ENCODE peak calls at places on chromosome 1, in five cellular contexts. One of them, this sample, is unnamed.

GRCh38 chr1:19884312-19884711 is 2.1 kb downstream of the OTUD3 start:
- DNase-seq in Peyer's patch: no peak
- DNase-seq in spleen: no peak
- DNase-seq in transverse colon: no peak
- DNase-seq in A549: no peak
- DNase-seq in this sample: no peak

GRCh38 chr1:19057784-19058475 is 101.5 kb upstream of the IFFO2 start:
- DNase-seq in Peyer's patch: no peak
- DNase-seq in spleen: no peak
- DNase-seq in transverse colon: no peak
- DNase-seq in A549: no peak
- DNase-seq in this sample: no peak

GRCh38 chr1:58907398-58907797 is 123.6 kb upstream of the JUN start:
- DNase-seq in Peyer's patch: no peak
- DNase-seq in spleen: no peak
- DNase-seq in transverse colon: no peak
- DNase-seq in A549: no peak
- DNase-seq in this sample: no peak

GRCh38 chr1:181551249-181551648 is 67.9 kb downstream of the CACNA1E start:
- DNase-seq in Peyer's patch: peak
- DNase-seq in spleen: no peak
- DNase-seq in transverse colon: peak
- DNase-seq in A549: no peak
- DNase-seq in this sample: no peak

GRCh38 chr1:44808063-44808937 is at the start of gene BTBD19:
- DNase-seq in Peyer's patch: peak
- DNase-seq in spleen: peak
- DNase-seq in transverse colon: peak
- DNase-seq in A549: peak
- DNase-seq in this sample: no peak

GRCh38 chr1:12461764-12462163 is 156.2 kb downstream of the DHRS3 start:
- DNase-seq in Peyer's patch: no peak
- DNase-seq in spleen: no peak
- DNase-seq in transverse colon: no peak
- DNase-seq in A549: no peak
- DNase-seq in this sample: no peak

GRCh38 chr1:43530483-43531452 is at the start of gene PTPRF:
- DNase-seq in Peyer's patch: peak
- DNase-seq in spleen: peak
- DNase-seq in transverse colon: peak
- DNase-seq in A549: peak
- DNase-seq in this sample: peak

GRCh38 chr1:48777219-48777895 is 666 bp upstream of the BEND5 start:
- DNase-seq in Peyer's patch: no peak
- DNase-seq in spleen: no peak
- DNase-seq in transverse colon: no peak
- DNase-seq in A549: no peak
- DNase-seq in this sample: no peak

GRCh38 chr1:219542828-219543518 is 69.9 kb downstream of the ZC3H11B start:
- DNase-seq in Peyer's patch: no peak
- DNase-seq in spleen: no peak
- DNase-seq in transverse colon: no peak
- DNase-seq in A549: no peak
- DNase-seq in this sample: peak

GRCh38 chr1:117607471-117607870 is 1.6 kb downstream of the TENT5C start:
- DNase-seq in Peyer's patch: peak
- DNase-seq in spleen: no peak
- DNase-seq in transverse colon: peak
- DNase-seq in A549: no peak
- DNase-seq in this sample: no peak

GRCh38 chr1:54507471-54507870 is 40.6 kb upstream of the ACOT11 start:
- DNase-seq in Peyer's patch: no peak
- DNase-seq in spleen: peak
- DNase-seq in transverse colon: no peak
- DNase-seq in A549: no peak
- DNase-seq in this sample: no peak

GRCh38 chr1:17914142-17914541 is 159.0 kb downstream of the ACTL8 start:
- DNase-seq in Peyer's patch: peak
- DNase-seq in spleen: peak
- DNase-seq in transverse colon: no peak
- DNase-seq in A549: no peak
- DNase-seq in this sample: no peak

GRCh38 chr1:83860506-83861221 is 138.3 kb downstream of the TTLL7 start:
- DNase-seq in Peyer's patch: peak
- DNase-seq in spleen: peak
- DNase-seq in transverse colon: peak
- DNase-seq in A549: peak
- DNase-seq in this sample: no peak

GRCh38 chr1:182051938-182052337 is 9.6 kb downstream of the ZNF648 start:
- DNase-seq in Peyer's patch: no peak
- DNase-seq in spleen: no peak
- DNase-seq in transverse colon: no peak
- DNase-seq in A549: no peak
- DNase-seq in this sample: no peak

DNA sequence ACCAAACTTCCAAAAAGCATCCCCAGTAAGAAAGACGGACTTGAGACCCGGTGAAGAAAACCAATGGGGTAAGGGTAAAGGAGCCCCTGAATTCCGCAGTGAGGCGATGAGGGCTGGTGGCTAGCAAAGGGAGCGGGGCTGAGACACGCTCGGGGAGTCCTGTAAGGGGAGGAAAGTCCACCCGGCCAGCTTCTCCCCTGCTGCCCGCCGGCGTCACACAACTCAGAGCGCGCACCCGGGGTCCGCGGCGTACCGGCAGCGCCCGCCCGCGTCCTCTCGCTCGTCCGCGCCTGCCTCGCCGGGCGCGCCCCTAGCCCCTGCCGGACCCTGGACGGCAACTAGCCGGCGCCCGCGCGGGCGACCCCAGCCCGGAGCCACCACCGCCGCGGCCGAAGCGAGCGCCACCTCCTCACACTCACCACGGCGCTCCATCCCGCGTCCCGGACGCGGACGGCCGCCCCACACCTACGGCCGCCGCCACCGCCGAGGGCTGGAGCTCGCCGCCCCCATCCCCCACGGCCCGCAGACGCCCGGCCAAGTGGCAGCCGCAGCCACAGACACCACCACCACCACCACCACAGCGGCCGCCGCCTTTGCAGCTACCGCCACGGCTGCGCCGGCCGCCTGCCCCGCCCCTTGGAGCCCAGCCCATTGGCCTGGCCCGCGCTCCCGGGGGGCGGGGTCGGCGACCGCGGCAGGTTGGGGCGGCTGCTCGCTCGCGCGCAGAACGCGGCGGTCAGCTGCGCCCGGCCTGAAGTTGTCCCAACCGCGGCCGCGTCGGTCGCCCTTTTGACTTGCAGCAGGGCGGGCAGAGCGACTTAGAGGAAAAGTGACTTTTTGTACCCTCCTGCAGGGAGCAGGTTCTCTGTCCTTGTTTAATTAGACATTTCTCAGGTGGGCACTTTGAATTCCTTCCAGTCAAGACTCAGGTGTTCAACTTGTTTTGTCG is 10.0 kb upstream of the ARHGAP29 start:
- DNase-seq in Peyer's patch: peak
- DNase-seq in spleen: peak
- DNase-seq in transverse colon: peak
- DNase-seq in A549: peak
- DNase-seq in this sample: no peak
- TF ChIP-seq POLR2A in Peyer's patch: no peak
- TF ChIP-seq POLR2A in spleen: no peak
- TF ChIP-seq POLR2A in transverse colon: no peak
- TF ChIP-seq POLR2A in A549: no peak
- TF ChIP-seq POLR2A in this sample: peak

DNA sequence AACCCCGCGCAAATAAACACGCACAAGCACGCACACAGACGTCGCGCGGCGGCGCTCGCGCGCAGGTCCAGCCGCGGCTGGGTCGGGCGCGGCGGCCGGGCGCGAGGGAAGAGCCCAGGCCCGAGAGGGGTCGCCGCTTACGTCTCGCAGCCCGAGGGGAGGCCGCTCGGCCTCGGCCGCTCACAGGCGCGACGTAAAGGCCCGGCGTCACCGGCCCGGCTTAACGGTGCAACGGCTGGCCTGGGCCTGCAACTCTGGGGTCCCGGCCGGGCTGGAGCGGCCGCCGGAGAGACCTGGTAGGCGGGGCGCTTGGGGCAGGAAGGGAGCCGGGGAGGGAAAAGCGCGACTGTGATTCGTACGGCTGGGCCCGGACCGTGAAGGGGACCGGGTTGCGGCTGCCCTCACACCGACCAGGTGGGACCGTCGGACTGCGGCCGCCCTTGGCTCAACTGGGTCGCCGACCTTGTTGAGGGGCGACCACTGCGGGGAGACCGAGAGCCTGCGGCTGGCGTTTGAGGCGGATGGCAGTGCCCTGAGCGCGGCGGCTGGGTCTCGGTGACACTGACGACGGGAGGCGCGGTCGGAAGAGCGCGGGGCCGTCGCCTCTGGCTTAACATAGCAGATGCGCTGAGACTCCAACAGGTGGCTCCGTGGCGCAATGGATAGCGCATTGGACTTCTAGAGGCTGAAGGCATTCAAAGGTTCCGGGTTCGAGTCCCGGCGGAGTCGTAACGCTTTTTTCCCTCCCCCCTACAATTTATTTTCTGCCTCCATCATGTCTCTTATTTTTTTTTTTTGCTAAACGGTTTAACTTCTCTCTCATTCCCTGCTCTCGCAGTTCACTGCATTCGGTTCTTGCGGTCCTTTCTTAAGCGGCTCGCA is 31.8 kb downstream of the DNTTIP2 start:
- DNase-seq in Peyer's patch: peak
- DNase-seq in spleen: peak
- DNase-seq in transverse colon: peak
- DNase-seq in A549: peak
- DNase-seq in this sample: peak
- TF ChIP-seq POLR2A in Peyer's patch: peak
- TF ChIP-seq POLR2A in spleen: peak
- TF ChIP-seq POLR2A in transverse colon: peak
- TF ChIP-seq POLR2A in A549: peak
- TF ChIP-seq POLR2A in this sample: peak

GRCh38 chr1:8070381-8070811 is 44.3 kb upstream of the ERRFI1 start:
- DNase-seq in Peyer's patch: no peak
- DNase-seq in spleen: no peak
- DNase-seq in transverse colon: no peak
- DNase-seq in A549: peak
- DNase-seq in this sample: no peak
- TF ChIP-seq POLR2A in Peyer's patch: no peak
- TF ChIP-seq POLR2A in spleen: no peak
- TF ChIP-seq POLR2A in transverse colon: no peak
- TF ChIP-seq POLR2A in A549: no peak
- TF ChIP-seq POLR2A in this sample: no peak

DNA sequence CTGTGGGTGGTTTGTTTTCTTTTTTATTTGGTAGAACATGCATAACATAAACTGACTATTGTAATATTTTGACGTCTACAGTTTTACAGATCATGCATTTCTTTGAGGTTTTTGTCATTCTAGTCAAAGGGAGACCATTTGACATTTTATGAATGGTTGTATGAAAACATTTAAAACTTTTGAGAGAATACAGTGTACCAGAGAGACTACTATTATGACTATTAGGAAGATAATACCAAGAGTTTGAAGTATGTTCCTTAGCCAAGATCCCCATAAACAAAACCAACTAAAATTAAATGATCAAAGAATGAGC is 37.3 kb upstream of the RHOU start:
- DNase-seq in Peyer's patch: no peak
- DNase-seq in spleen: no peak
- DNase-seq in transverse colon: no peak
- DNase-seq in A549: no peak
- DNase-seq in this sample: no peak
- TF ChIP-seq POLR2A in Peyer's patch: no peak
- TF ChIP-seq POLR2A in spleen: no peak
- TF ChIP-seq POLR2A in transverse colon: no peak
- TF ChIP-seq POLR2A in A549: no peak
- TF ChIP-seq POLR2A in this sample: no peak

GRCh38 chr1:159009704-159010361 is at the start of gene IFI16:
- DNase-seq in Peyer's patch: peak
- DNase-seq in spleen: no peak
- DNase-seq in transverse colon: peak
- DNase-seq in A549: peak
- DNase-seq in this sample: peak
- TF ChIP-seq POLR2A in Peyer's patch: peak
- TF ChIP-seq POLR2A in spleen: peak
- TF ChIP-seq POLR2A in transverse colon: peak
- TF ChIP-seq POLR2A in A549: no peak
- TF ChIP-seq POLR2A in this sample: peak

GRCh38 chr1:224505454-224506093 is 71.0 kb upstream of the WDR26 start:
- DNase-seq in Peyer's patch: no peak
- DNase-seq in spleen: no peak
- DNase-seq in transverse colon: no peak
- DNase-seq in A549: no peak
- DNase-seq in this sample: no peak

GRCh38 chr1:224502459-224503160 is 68.0 kb upstream of the WDR26 start:
- DNase-seq in Peyer's patch: peak
- DNase-seq in spleen: no peak
- DNase-seq in transverse colon: peak
- DNase-seq in A549: no peak
- DNase-seq in this sample: peak

GRCh38 chr1:224504642-224505041 is 70.0 kb upstream of the WDR26 start:
- DNase-seq in Peyer's patch: no peak
- DNase-seq in spleen: no peak
- DNase-seq in transverse colon: no peak
- DNase-seq in A549: no peak
- DNase-seq in this sample: no peak

GRCh38 chr1:224501836-224502235 is 67.2 kb upstream of the WDR26 start:
- DNase-seq in Peyer's patch: no peak
- DNase-seq in spleen: no peak
- DNase-seq in transverse colon: no peak
- DNase-seq in A549: no peak
- DNase-seq in this sample: no peak

DNA sequence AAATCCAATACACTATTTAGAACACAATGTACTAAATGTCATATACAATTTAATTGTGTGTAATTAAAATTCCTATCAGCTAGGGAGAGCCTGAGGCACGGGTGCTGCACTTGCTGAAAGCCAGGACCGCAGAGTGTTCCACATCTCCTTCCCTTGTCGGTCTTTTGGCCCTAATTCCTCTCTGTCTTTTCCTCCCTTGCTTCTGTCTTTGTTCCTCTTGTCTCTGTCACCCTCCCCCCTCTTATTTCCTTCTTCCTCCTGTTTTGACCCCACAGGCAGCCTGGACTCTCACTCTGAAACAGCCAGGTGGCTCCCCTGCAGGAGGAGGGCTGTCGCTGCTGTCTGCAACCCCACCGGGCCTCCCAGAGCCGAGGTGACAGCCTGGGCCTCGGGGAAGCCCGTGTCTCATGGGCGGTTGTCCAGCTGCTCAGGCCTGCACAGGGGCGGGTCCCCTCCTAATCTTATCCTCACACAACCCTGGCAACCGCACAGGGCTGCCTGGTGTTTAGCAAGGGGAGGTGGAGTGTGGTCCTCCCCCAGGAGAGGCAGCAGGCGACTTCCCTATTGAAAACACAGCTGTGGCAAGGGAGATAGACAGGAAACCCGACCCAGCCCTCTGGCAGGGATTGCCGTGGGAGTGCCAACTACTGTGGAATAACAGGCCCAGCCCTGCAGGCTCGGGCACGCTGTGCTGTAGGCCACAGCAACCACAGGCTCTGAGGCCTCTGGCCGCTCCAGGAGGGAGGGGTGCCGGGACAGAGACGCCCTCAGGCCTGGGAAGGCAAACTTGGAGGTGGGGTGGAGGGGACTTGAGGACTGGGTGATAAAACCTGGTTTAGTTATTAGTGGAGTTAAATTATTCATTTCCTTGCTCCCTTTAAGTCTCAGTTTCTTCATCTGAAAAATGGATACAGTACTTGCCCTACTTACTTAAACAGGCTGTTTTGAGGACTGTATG is 68.8 kb upstream of the WDR26 start:
- DNase-seq in Peyer's patch: peak
- DNase-seq in spleen: peak
- DNase-seq in transverse colon: peak
- DNase-seq in A549: peak
- DNase-seq in this sample: peak
- TF ChIP-seq POLR2A in Peyer's patch: no peak
- TF ChIP-seq POLR2A in spleen: no peak
- TF ChIP-seq POLR2A in transverse colon: peak
- TF ChIP-seq POLR2A in A549: no peak
- TF ChIP-seq POLR2A in this sample: no peak